ENCODE peak calls at places on chromosomes 16 and 17, in five cellular contexts. One of them, this sample, is unnamed. For H3K36me3 and H3K27me3, the result is how much of the 10 kb centered on the place peaks cover.

GRCh38 chr16:30902070-30902972 is 5.9 kb downstream of the CTF1 start:
- DNase-seq in mesenchymal stem cell: peak
- DNase-seq in heart left ventricle: peak
- DNase-seq in astrocyte: peak
- DNase-seq in SK-N-SH: peak
- DNase-seq in this sample: peak

GRCh38 chr17:14211778-14212177 is 24.9 kb downstream of the CDRT15 start:
- DNase-seq in mesenchymal stem cell: no peak
- DNase-seq in astrocyte: no peak
- DNase-seq in SK-N-SH: no peak
- DNase-seq in heart left ventricle: peak
- DNase-seq in this sample: no peak

GRCh38 chr17:36008998-36009665 is 7.8 kb upstream of the CCL15 start:
- DNase-seq in heart left ventricle: no peak
- DNase-seq in SK-N-SH: peak
- DNase-seq in mesenchymal stem cell: peak
- DNase-seq in astrocyte: no peak
- DNase-seq in this sample: no peak

GRCh38 chr17:28612936-28613872 is 781 bp downstream of the RSKR start:
- DNase-seq in astrocyte: no peak
- DNase-seq in SK-N-SH: peak
- DNase-seq in mesenchymal stem cell: peak
- DNase-seq in heart left ventricle: no peak
- DNase-seq in this sample: no peak

GRCh38 chr17:75773808-75774470 is 8.9 kb upstream of the GALK1 start:
- DNase-seq in SK-N-SH: peak
- DNase-seq in heart left ventricle: no peak
- DNase-seq in astrocyte: no peak
- DNase-seq in mesenchymal stem cell: no peak
- DNase-seq in this sample: peak

GRCh38 chr17:14068542-14069250 is 608 bp upstream of the COX10 start:
- DNase-seq in SK-N-SH: no peak
- DNase-seq in astrocyte: no peak
- DNase-seq in heart left ventricle: no peak
- DNase-seq in mesenchymal stem cell: no peak
- DNase-seq in this sample: no peak

GRCh38 chr16:66408181-66409048 is 18.7 kb upstream of the BEAN1 start:
- DNase-seq in SK-N-SH: peak
- DNase-seq in heart left ventricle: no peak
- DNase-seq in astrocyte: peak
- DNase-seq in mesenchymal stem cell: peak
- DNase-seq in this sample: peak

GRCh38 chr17:3845361-3845753 is 689 bp downstream of the NCBP3 start:
- DNase-seq in SK-N-SH: no peak
- DNase-seq in astrocyte: no peak
- DNase-seq in mesenchymal stem cell: peak
- DNase-seq in heart left ventricle: no peak
- DNase-seq in this sample: peak

GRCh38 chr16:30948956-30949654 is at the start of gene ORAI3:
- DNase-seq in astrocyte: no peak
- DNase-seq in heart left ventricle: peak
- DNase-seq in mesenchymal stem cell: peak
- DNase-seq in SK-N-SH: peak
- DNase-seq in this sample: peak

GRCh38 chr17:29778936-29779811 is 150.9 kb downstream of the SSH2 start:
- DNase-seq in heart left ventricle: peak
- DNase-seq in mesenchymal stem cell: peak
- DNase-seq in SK-N-SH: peak
- DNase-seq in astrocyte: peak
- DNase-seq in this sample: peak

GRCh38 chr17:82502207-82502606 is 17.3 kb upstream of the FOXK2 start:
- DNase-seq in SK-N-SH: no peak
- DNase-seq in heart left ventricle: no peak
- DNase-seq in mesenchymal stem cell: no peak
- DNase-seq in astrocyte: no peak
- DNase-seq in this sample: no peak

GRCh38 chr17:75365009-75365930 is 40.2 kb downstream of the GRB2 start:
- DNase-seq in heart left ventricle: no peak
- DNase-seq in SK-N-SH: peak
- DNase-seq in mesenchymal stem cell: no peak
- DNase-seq in astrocyte: peak
- DNase-seq in this sample: no peak

GRCh38 chr17:40311575-40311974 is 2.6 kb downstream of the RARA start:
- DNase-seq in SK-N-SH: no peak
- DNase-seq in mesenchymal stem cell: no peak
- DNase-seq in heart left ventricle: peak
- DNase-seq in astrocyte: no peak
- DNase-seq in this sample: no peak

GRCh38 chr16:75266738-75267630 is 15.6 kb upstream of the BCAR1 start:
- DNase-seq in astrocyte: no peak
- DNase-seq in mesenchymal stem cell: no peak
- DNase-seq in SK-N-SH: peak
- DNase-seq in heart left ventricle: peak
- DNase-seq in this sample: no peak

GRCh38 chr16:57284952-57285263 is 436 bp upstream of the PLLP start:
- DNase-seq in heart left ventricle: no peak
- DNase-seq in mesenchymal stem cell: no peak
- DNase-seq in astrocyte: no peak
- DNase-seq in SK-N-SH: no peak
- DNase-seq in this sample: no peak

GRCh38 chr16:27723711-27724490 is 174.0 kb downstream of the KATNIP start:
- DNase-seq in heart left ventricle: peak
- DNase-seq in mesenchymal stem cell: no peak
- DNase-seq in SK-N-SH: no peak
- DNase-seq in astrocyte: no peak
- DNase-seq in this sample: no peak

GRCh38 chr17:62792122-62792800 is 15.9 kb downstream of the MARCHF10 start:
- DNase-seq in mesenchymal stem cell: peak
- DNase-seq in astrocyte: peak
- DNase-seq in heart left ventricle: no peak
- DNase-seq in SK-N-SH: no peak
- DNase-seq in this sample: no peak

GRCh38 chr16:15604460-15605390 is 38.2 kb downstream of the MARF1 start:
- DNase-seq in heart left ventricle: no peak
- DNase-seq in astrocyte: no peak
- DNase-seq in mesenchymal stem cell: no peak
- DNase-seq in SK-N-SH: no peak
- DNase-seq in this sample: no peak
- H3K36me3 ChIP-seq in heart left ventricle: half or more
- H3K36me3 ChIP-seq in astrocyte: under half
- H3K36me3 ChIP-seq in mesenchymal stem cell: half or more
- H3K36me3 ChIP-seq in SK-N-SH: under half
- H3K36me3 ChIP-seq in this sample: half or more

GRCh38 chr16:10402975-10403374 is 17.1 kb downstream of the ATF7IP2 start:
- DNase-seq in heart left ventricle: no peak
- DNase-seq in mesenchymal stem cell: no peak
- DNase-seq in astrocyte: no peak
- DNase-seq in SK-N-SH: no peak
- DNase-seq in this sample: no peak
- H3K27ac ChIP-seq in heart left ventricle: no peak
- H3K27ac ChIP-seq in mesenchymal stem cell: no peak
- H3K27ac ChIP-seq in astrocyte: no peak
- H3K27ac ChIP-seq in SK-N-SH: no peak
- H3K27ac ChIP-seq in this sample: no peak

GRCh38 chr16:88390265-88390664 is 7.5 kb downstream of the ZNF469 start:
- DNase-seq in SK-N-SH: no peak
- DNase-seq in astrocyte: no peak
- DNase-seq in heart left ventricle: no peak
- DNase-seq in mesenchymal stem cell: no peak
- DNase-seq in this sample: no peak

GRCh38 chr16:88387941-88388627 is 5.3 kb downstream of the ZNF469 start:
- DNase-seq in mesenchymal stem cell: no peak
- DNase-seq in astrocyte: peak
- DNase-seq in SK-N-SH: no peak
- DNase-seq in heart left ventricle: no peak
- DNase-seq in this sample: no peak

GRCh38 chr16:88390760-88391496 is 8.2 kb downstream of the ZNF469 start:
- DNase-seq in SK-N-SH: no peak
- DNase-seq in mesenchymal stem cell: no peak
- DNase-seq in astrocyte: no peak
- DNase-seq in heart left ventricle: no peak
- DNase-seq in this sample: no peak

GRCh38 chr16:88389621-88390160 is 6.9 kb downstream of the ZNF469 start:
- DNase-seq in heart left ventricle: no peak
- DNase-seq in mesenchymal stem cell: no peak
- DNase-seq in astrocyte: no peak
- DNase-seq in SK-N-SH: no peak
- DNase-seq in this sample: no peak

DNA sequence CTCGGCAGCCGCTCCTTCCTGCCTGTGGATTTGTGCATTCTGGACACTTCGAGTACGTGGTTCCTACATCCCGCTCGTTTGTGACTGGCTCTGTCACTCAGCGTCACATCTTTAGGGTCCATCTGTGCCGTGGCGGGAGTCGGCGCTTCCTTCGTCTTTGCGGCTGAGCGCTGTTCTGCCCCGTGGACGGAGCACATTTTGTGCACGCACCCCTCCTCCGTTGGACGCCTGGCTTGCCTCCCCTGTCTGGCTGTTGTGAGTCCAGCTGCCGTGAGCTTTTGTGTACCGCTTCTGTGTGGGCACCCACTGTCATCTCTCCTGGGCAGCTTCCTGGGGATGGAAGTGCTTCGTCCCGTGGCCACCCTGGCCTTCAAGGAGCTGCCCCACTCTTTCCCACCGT is 6.4 kb downstream of the ZNF469 start:
- DNase-seq in mesenchymal stem cell: no peak
- DNase-seq in astrocyte: no peak
- DNase-seq in heart left ventricle: no peak
- DNase-seq in SK-N-SH: no peak
- DNase-seq in this sample: no peak
- H3K27me3 ChIP-seq in mesenchymal stem cell: under half
- H3K27me3 ChIP-seq in astrocyte: under half
- H3K27me3 ChIP-seq in heart left ventricle: under half
- H3K27me3 ChIP-seq in SK-N-SH: under half
- H3K27me3 ChIP-seq in this sample: under half

GRCh38 chr16:25628766-25629165 is 63.0 kb upstream of the HS3ST4 start:
- DNase-seq in SK-N-SH: no peak
- DNase-seq in mesenchymal stem cell: no peak
- DNase-seq in heart left ventricle: no peak
- DNase-seq in astrocyte: no peak
- DNase-seq in this sample: no peak

GRCh38 chr16:25627641-25628040 is 64.1 kb upstream of the HS3ST4 start:
- DNase-seq in astrocyte: no peak
- DNase-seq in SK-N-SH: no peak
- DNase-seq in heart left ventricle: no peak
- DNase-seq in mesenchymal stem cell: no peak
- DNase-seq in this sample: no peak

GRCh38 chr16:25625620-25626019 is 66.1 kb upstream of the HS3ST4 start:
- DNase-seq in astrocyte: no peak
- DNase-seq in heart left ventricle: no peak
- DNase-seq in SK-N-SH: no peak
- DNase-seq in mesenchymal stem cell: no peak
- DNase-seq in this sample: no peak

GRCh38 chr16:25626172-25626571 is 65.6 kb upstream of the HS3ST4 start:
- DNase-seq in SK-N-SH: no peak
- DNase-seq in mesenchymal stem cell: no peak
- DNase-seq in astrocyte: no peak
- DNase-seq in heart left ventricle: no peak
- DNase-seq in this sample: no peak
- H3K36me3 ChIP-seq in SK-N-SH: under half
- H3K36me3 ChIP-seq in mesenchymal stem cell: under half
- H3K36me3 ChIP-seq in astrocyte: under half
- H3K36me3 ChIP-seq in heart left ventricle: under half
- H3K36me3 ChIP-seq in this sample: under half

This sample was measured in CD4-positive, alpha-beta memory T cell.